ENCODE peak calls at places on chromosomes 5 and 9, in ten cellular contexts. J, Q, L, I, K, S, T, R, H and Y are unnamed samples.

GRCh38 chr9:81621785-81622243 is 67.5 kb downstream of the TLE1 start:
- DNase-seq in J (no peak), Q (no peak), L (no peak), I (peak), K (no peak), S (no peak), T (peak), R (no peak), H (no peak), Y (no peak)

GRCh38 chr9:1052119-1052907 is 2.2 kb downstream of the DMRT2 start:
- DNase-seq in J (no peak), Q (no peak), L (no peak), I (no peak), K (no peak), S (no peak), T (no peak), R (no peak), H (no peak), Y (no peak)

GRCh38 chr9:86948153-86948929 is 1.0 kb upstream of the GAS1 start:
- DNase-seq in J (peak), Q (no peak), L (peak), I (peak), K (peak), S (peak), T (peak), R (peak), H (peak), Y (peak)

GRCh38 chr9:36119476-36119875 is 17.1 kb upstream of the GLIPR2 start:
- DNase-seq in J (no peak), Q (no peak), L (no peak), I (no peak), K (no peak), S (no peak), T (no peak), R (no peak), H (no peak), Y (no peak)

GRCh38 chr9:114348906-114349482 is 19.3 kb downstream of the ORM2 start:
- DNase-seq in J (peak), Q (peak), L (peak), I (peak), K (peak), S (peak), T (peak), R (peak), H (peak), Y (peak)

GRCh38 chr9:17005085-17005484 is 129.8 kb upstream of the CNTLN start:
- DNase-seq in J (no peak), Q (no peak), L (peak), I (no peak), K (peak), S (peak), T (peak), R (no peak), H (peak), Y (peak)

GRCh38 chr9:122315534-122315933 is 50.9 kb downstream of the MRRF start:
- DNase-seq in J (no peak), Q (no peak), L (no peak), I (no peak), K (no peak), S (no peak), T (no peak), R (no peak), H (no peak), Y (no peak)

GRCh38 chr5:165404917-165405316 is 1899.5 kb downstream of the MAT2B start:
- DNase-seq in J (no peak), Q (no peak), L (no peak), I (no peak), K (no peak), S (no peak), T (no peak), R (no peak), H (no peak), Y (no peak)

GRCh38 chr9:88256216-88256615 is 117.9 kb upstream of the SPATA31C2 start:
- DNase-seq in J (no peak), Q (no peak), L (no peak), I (no peak), K (no peak), S (no peak), T (no peak), R (peak), H (no peak), Y (no peak)

GRCh38 chr5:72387985-72388384 is 67.8 kb downstream of the PTCD2 start:
- DNase-seq in J (no peak), Q (no peak), L (peak), I (no peak), K (no peak), S (peak), T (no peak), R (peak), H (peak), Y (peak)

GRCh38 chr5:38434981-38435710 is 121.3 kb downstream of the LIFR start:
- DNase-seq in J (no peak), Q (no peak), L (peak), I (no peak), K (no peak), S (no peak), T (no peak), R (no peak), H (peak), Y (peak)

GRCh38 chr5:74052441-74052840 is 426.4 kb downstream of the ARHGEF28 start:
- DNase-seq in J (no peak), Q (no peak), L (no peak), I (no peak), K (no peak), S (no peak), T (no peak), R (peak), H (no peak), Y (no peak)

GRCh38 chr5:74056102-74056788 is 430.2 kb downstream of the ARHGEF28 start:
- DNase-seq in J (no peak), Q (no peak), L (no peak), I (no peak), K (no peak), S (no peak), T (no peak), R (peak), H (no peak), Y (no peak)

GRCh38 chr5:74054139-74054538 is 428.1 kb downstream of the ARHGEF28 start:
- DNase-seq in J (no peak), Q (no peak), L (no peak), I (peak), K (no peak), S (no peak), T (no peak), R (no peak), H (no peak), Y (no peak)

GRCh38 chr5:74055446-74056097 is 429.6 kb downstream of the ARHGEF28 start:
- DNase-seq in J (no peak), Q (no peak), L (no peak), I (no peak), K (no peak), S (no peak), T (no peak), R (no peak), H (no peak), Y (no peak)

DNA sequence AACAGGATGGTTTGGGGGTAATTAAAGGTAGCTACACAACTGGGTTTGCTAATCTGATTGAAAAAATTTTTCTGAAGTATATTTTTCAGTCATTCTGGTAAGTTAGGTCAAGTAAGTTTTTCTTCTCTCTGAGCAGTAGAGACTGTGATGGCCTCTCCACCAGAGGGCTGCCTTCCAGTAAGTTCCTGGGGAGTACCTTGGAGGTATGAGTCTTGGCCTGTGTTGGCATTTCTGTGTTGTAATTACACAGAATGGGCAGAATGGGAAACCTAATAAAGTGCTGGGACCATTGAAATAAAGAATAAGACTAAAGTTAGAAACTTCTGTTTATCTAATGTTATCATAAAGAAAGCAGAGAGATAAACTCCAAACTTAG is 430.8 kb downstream of the ARHGEF28 start:
- DNase-seq in J (no peak), Q (no peak), L (peak), I (no peak), K (no peak), S (peak), T (no peak), R (peak), H (peak), Y (peak)
- TF ChIP-seq CTCF in J (no peak), Q (peak), L (peak), I (peak), K (peak), S (peak), T (no peak), R (peak), H (peak), Y (peak)

DNA sequence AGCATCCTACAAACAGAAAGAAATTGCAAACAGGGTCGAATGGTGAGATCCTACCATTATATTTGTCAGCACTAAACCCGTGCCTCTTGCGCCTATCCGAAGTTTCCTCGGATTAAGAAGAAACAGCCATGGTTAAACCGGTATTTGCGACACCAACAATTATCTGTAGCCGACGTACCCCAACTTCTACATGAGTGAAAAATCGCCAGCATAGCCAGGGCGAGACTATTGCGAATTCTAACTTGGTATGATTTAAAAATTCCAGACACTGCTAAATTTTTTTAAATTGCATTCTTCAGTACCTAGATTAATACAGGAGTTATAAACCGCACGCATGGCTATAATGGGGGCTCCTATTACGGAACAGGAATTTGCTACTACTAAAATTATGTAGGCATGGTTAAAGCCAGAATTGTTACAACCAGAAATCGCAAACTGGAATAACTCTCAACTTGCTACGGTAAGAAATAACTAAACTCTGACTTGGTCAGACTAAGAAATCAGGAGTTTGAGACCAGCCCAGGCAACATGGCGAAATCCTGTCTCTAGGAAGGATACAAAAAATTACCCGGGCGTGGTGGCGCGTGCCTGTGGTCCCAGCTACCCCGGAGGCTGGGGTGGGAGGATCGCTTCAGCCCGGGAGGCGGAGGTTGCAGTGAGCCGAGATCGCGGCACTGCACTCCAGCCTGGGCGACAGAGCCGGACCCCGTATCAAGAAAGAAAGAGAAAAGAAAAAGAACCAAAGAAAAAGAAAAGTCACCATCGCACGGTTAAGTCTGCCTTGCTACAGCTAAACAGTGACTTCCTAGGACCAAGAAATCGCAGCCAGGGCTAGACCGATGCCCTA is 25.5 kb upstream of the ANXA2R start:
- DNase-seq in J (peak), Q (no peak), L (peak), I (peak), K (peak), S (peak), T (peak), R (peak), H (peak), Y (peak)
- TF ChIP-seq CTCF in J (no peak), Q (no peak), L (no peak), I (no peak), K (no peak), S (no peak), T (no peak), R (no peak), H (no peak), Y (no peak)

GRCh38 chr9:136718463-136719211 is 6.3 kb downstream of the DIPK1B start:
- DNase-seq in J (no peak), Q (no peak), L (no peak), I (no peak), K (no peak), S (no peak), T (no peak), R (no peak), H (no peak), Y (no peak)

GRCh38 chr9:136720251-136720886 is 8.0 kb downstream of the DIPK1B start:
- DNase-seq in J (no peak), Q (no peak), L (no peak), I (peak), K (peak), S (no peak), T (peak), R (no peak), H (no peak), Y (peak)

GRCh38 chr9:136720887-136721338 is 8.5 kb downstream of the DIPK1B start:
- DNase-seq in J (no peak), Q (no peak), L (no peak), I (no peak), K (no peak), S (no peak), T (no peak), R (no peak), H (no peak), Y (no peak)

GRCh38 chr9:136717399-136717798 is 5.0 kb downstream of the DIPK1B start:
- DNase-seq in J (no peak), Q (no peak), L (no peak), I (no peak), K (no peak), S (no peak), T (no peak), R (no peak), H (no peak), Y (no peak)

GRCh38 chr9:136719212-136719880 is 7.0 kb downstream of the DIPK1B start:
- DNase-seq in J (no peak), Q (no peak), L (no peak), I (no peak), K (peak), S (no peak), T (no peak), R (no peak), H (no peak), Y (no peak)
- TF ChIP-seq CTCF in J (no peak), Q (no peak), L (no peak), I (no peak), K (no peak), S (no peak), T (no peak), R (no peak), H (no peak), Y (no peak)

DNA sequence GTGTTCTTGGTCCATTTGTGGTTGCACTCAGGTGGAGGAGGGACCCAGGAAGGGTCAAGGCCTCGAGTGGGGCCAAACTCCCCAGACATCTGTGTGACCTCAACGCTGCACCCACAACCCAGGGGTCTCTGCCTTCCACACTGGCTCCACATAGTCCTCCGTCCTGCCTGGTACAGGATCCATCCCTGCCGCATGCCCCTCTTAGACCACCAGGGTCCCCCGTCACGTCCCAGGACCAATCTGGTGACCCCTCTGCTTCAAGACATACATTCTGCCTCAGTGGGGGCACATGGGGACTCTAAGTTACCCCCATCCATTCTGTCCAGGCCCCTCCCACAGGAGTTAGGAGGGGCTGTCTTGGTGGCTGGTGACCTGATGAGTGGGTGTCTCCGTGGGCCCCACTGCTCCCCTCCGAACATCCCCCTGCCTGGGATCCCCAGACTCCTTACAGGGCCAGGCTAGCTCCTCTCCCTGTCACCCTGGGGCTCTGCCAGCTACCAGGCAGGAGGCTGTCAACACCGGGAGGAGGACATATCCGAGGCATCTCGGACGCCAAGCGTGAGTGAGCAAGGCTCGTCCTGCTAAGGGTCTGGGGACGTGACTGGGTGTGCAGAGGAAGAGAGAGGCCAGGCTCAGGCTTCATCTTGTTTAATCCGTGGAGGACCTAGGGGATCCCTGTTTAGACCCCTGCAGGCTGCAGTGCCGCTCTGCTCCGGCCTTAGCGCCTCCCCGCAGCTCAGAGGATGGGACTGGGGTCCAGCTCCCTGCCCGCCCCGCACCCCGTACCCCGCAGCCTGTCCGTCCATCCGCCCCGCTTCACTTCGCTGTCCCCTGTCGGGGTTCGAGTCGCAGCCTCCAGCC is 32.3 kb downstream of the TSPAN17 start:
- DNase-seq in J (no peak), Q (no peak), L (no peak), I (no peak), K (peak), S (no peak), T (no peak), R (no peak), H (no peak), Y (no peak)
- TF ChIP-seq CTCF in J (no peak), Q (no peak), L (no peak), I (peak), K (no peak), S (no peak), T (no peak), R (no peak), H (no peak), Y (no peak)

DNA sequence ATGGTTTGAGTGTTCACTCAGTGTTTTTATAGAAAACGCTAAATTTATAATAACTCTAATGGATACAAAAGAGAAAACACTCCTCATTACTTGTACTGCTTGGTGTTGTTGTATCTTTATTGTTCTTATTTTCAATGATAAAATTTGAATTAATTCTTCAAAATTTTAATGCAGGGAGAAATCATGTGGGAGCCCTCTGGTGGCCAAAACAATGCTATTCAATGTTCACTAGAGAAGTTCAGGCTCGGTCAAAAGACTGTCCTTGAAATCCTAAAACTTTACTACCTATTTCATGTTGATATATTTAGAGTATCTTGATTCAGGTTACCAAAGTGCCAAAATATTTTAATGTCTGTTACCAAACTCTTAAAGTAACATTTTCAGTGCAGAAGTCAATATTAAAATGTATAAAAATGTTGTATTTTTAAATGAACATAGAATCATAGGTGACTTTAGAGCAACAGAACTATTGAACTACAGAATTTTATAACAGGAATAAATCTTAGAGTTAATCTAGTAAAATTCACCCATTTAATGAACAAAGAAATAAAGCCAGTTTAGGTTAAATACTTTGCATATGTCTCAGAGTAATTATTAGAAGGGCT is 1259.8 kb downstream of the PTPRD start:
- DNase-seq in J (no peak), Q (no peak), L (no peak), I (peak), K (no peak), S (no peak), T (peak), R (no peak), H (peak), Y (peak)
- TF ChIP-seq CTCF in J (peak), Q (peak), L (peak), I (peak), K (peak), S (peak), T (peak), R (peak), H (peak), Y (peak)